ENCODE peak calls at places on chromosome 13, in five cellular contexts. One of them, this sample, is unnamed.
A peak's percentile ranks its signal among the peaks of the same experiment; 100 is the strongest.

GRCh38 chr13:39335721-39336120 is 267.3 kb downstream of the LHFPL6 start:
- DNase-seq in NCI-H146: no peak
- DNase-seq in HS-5: no peak
- DNase-seq in HCT116: no peak
- DNase-seq in astrocyte of the hippocampus: no peak
- DNase-seq in this sample: no peak

GRCh38 chr13:111116830-111117229 is 1.7 kb downstream of the ARHGEF7 start:
- DNase-seq in NCI-H146: no peak
- DNase-seq in HS-5: no peak
- DNase-seq in HCT116: no peak
- DNase-seq in astrocyte of the hippocampus: no peak
- DNase-seq in this sample: peak; percentile 53

GRCh38 chr13:114136576-114136975 is 4.2 kb upstream of the RASA3 start:
- DNase-seq in NCI-H146: no peak
- DNase-seq in HS-5: no peak
- DNase-seq in HCT116: no peak
- DNase-seq in astrocyte of the hippocampus: no peak
- DNase-seq in this sample: no peak

GRCh38 chr13:48975101-48975925 is at the start of gene FNDC3A:
- DNase-seq in NCI-H146: peak; percentile 87
- DNase-seq in HS-5: no peak
- DNase-seq in HCT116: peak; percentile 29
- DNase-seq in astrocyte of the hippocampus: no peak
- DNase-seq in this sample: peak; percentile 44

GRCh38 chr13:73794755-73795154 is 339.4 kb downstream of the KLF12 start:
- DNase-seq in NCI-H146: no peak
- DNase-seq in HS-5: no peak
- DNase-seq in HCT116: no peak
- DNase-seq in astrocyte of the hippocampus: no peak
- DNase-seq in this sample: no peak

GRCh38 chr13:50911051-50911690 is 1.6 kb downstream of the RNASEH2B start:
- DNase-seq in NCI-H146: no peak
- DNase-seq in HS-5: no peak
- DNase-seq in HCT116: no peak
- DNase-seq in astrocyte of the hippocampus: peak; percentile 23
- DNase-seq in this sample: no peak

GRCh38 chr13:77698211-77699058 is 948 bp downstream of the SLAIN1 start:
- DNase-seq in NCI-H146: peak; percentile 74
- DNase-seq in HS-5: no peak
- DNase-seq in HCT116: no peak
- DNase-seq in astrocyte of the hippocampus: peak; percentile 52
- DNase-seq in this sample: no peak

GRCh38 chr13:25602206-25602605 is 230.4 kb downstream of the ATP8A2 start:
- DNase-seq in NCI-H146: no peak
- DNase-seq in HS-5: no peak
- DNase-seq in HCT116: no peak
- DNase-seq in astrocyte of the hippocampus: no peak
- DNase-seq in this sample: no peak

GRCh38 chr13:49272296-49272695 is 24.6 kb downstream of the CDADC1 start:
- DNase-seq in NCI-H146: no peak
- DNase-seq in HS-5: no peak
- DNase-seq in HCT116: no peak
- DNase-seq in astrocyte of the hippocampus: no peak
- DNase-seq in this sample: no peak

GRCh38 chr13:50244913-50245574 is 229.8 kb downstream of the KCNRG start:
- DNase-seq in NCI-H146: peak; percentile 19
- DNase-seq in HS-5: peak; percentile 39
- DNase-seq in HCT116: peak; percentile 79
- DNase-seq in astrocyte of the hippocampus: peak; percentile 85
- DNase-seq in this sample: peak; percentile 69

GRCh38 chr13:109998808-109999528 is 212.6 kb upstream of the IRS2 start:
- DNase-seq in NCI-H146: peak; percentile 54
- DNase-seq in HS-5: no peak
- DNase-seq in HCT116: no peak
- DNase-seq in astrocyte of the hippocampus: peak; percentile 86
- DNase-seq in this sample: peak; percentile 49

GRCh38 chr13:21025539-21025938 is 35.8 kb downstream of the LATS2 start:
- DNase-seq in NCI-H146: no peak
- DNase-seq in HS-5: no peak
- DNase-seq in HCT116: no peak
- DNase-seq in astrocyte of the hippocampus: no peak
- DNase-seq in this sample: no peak